ENCODE peak calls at places on chromosomes 12 and 14, in ten cellular contexts. P is OCI-LY7; K is AML-193; F is naive thymus-derived CD8-positive, alpha-beta T cell; B is stimulated activated CD4-positive, alpha-beta T cell treated with anti-CD3 and anti-CD28 coated beads, Interleukin-4, amount 100 ng/mL, for 48 hours; G is CD4-positive, CD25-positive, alpha-beta regulatory T cell; X is left lobe of liver; M is retinal pigment epithelial cell; Q is amniotic stem cell; R is GM03348. U is an unnamed sample.

GRCh38 chr14:34461334-34462131 is 507 bp downstream of the SPTSSA start:
- DNase-seq in K (peak), G (peak), Q (no peak), M (no peak), P (peak), R (peak), X (peak), B (peak), F (peak), U (peak)

GRCh38 chr12:121326996-121327674 is 25.1 kb downstream of the ANAPC5 start:
- DNase-seq in B (no peak), R (no peak), F (no peak), X (no peak), K (no peak), P (no peak), G (no peak), M (no peak), Q (no peak), U (no peak)

GRCh38 chr12:8847435-8847834 is 25.0 kb downstream of the A2ML1 start:
- DNase-seq in G (no peak), B (no peak), M (no peak), Q (no peak), R (peak), P (no peak), X (no peak), K (no peak), F (no peak), U (no peak)

GRCh38 chr12:104975621-104976343 is 10.3 kb upstream of the NOPCHAP1 start:
- DNase-seq in Q (peak), M (no peak), X (no peak), P (no peak), R (peak), F (no peak), G (no peak), B (no peak), K (no peak), U (no peak)

GRCh38 chr12:32477714-32478113 is 78.4 kb downstream of the FGD4 start:
- DNase-seq in X (no peak), P (peak), M (no peak), B (no peak), G (no peak), K (no peak), R (no peak), F (no peak), Q (no peak), U (no peak)

GRCh38 chr14:63632932-63633514 is 8.6 kb downstream of the WDR89 start:
- DNase-seq in F (peak), K (peak), M (no peak), B (no peak), P (peak), R (peak), G (peak), Q (no peak), X (no peak), U (no peak)

GRCh38 chr12:83573676-83574075 is 887.0 kb downstream of the TMTC2 start:
- DNase-seq in G (no peak), P (no peak), B (no peak), F (no peak), M (peak), R (peak), K (no peak), Q (no peak), X (no peak), U (no peak)

GRCh38 chr12:131129839-131130238 is 176.1 kb downstream of the ADGRD1 start:
- DNase-seq in R (no peak), M (no peak), Q (no peak), P (no peak), B (no peak), G (no peak), X (peak), K (no peak), F (no peak), U (peak)

GRCh38 chr14:62436256-62436655 is 609.0 kb downstream of the KCNH5 start:
- DNase-seq in F (no peak), R (no peak), B (no peak), P (no peak), Q (no peak), M (no peak), X (no peak), K (no peak), G (no peak), U (no peak)

GRCh38 chr14:85564841-85565527 is 35.0 kb downstream of the FLRT2 start:
- DNase-seq in R (no peak), X (no peak), G (no peak), K (no peak), Q (no peak), P (no peak), M (no peak), B (no peak), F (no peak), U (no peak)

GRCh38 chr12:113005759-113006158 is 27.4 kb downstream of the OAS2 start:
- DNase-seq in X (no peak), B (no peak), K (no peak), R (no peak), P (peak), Q (no peak), G (no peak), M (no peak), F (no peak), U (peak)

GRCh38 chr12:65335021-65335714 is 56.7 kb downstream of the MSRB3 start:
- DNase-seq in B (no peak), P (no peak), X (peak), K (peak), G (no peak), Q (peak), M (peak), R (peak), F (no peak), U (peak)

GRCh38 chr12:22858849-22859569 is 234.0 kb downstream of the ETNK1 start:
- DNase-seq in K (no peak), F (no peak), P (no peak), B (no peak), G (no peak), M (no peak), Q (no peak), R (peak), X (no peak), U (no peak)

GRCh38 chr12:18907154-18907553 is 169.2 kb downstream of the CAPZA3 start:
- DNase-seq in G (no peak), R (no peak), K (no peak), P (no peak), Q (no peak), X (no peak), B (no peak), M (no peak), F (no peak), U (no peak)

GRCh38 chr14:58919262-58919661 is 269.2 kb upstream of the DAAM1 start:
- DNase-seq in X (no peak), B (no peak), K (no peak), F (no peak), Q (no peak), P (no peak), G (no peak), M (no peak), R (no peak), U (no peak)

GRCh38 chr14:103518416-103519042 is 4.1 kb downstream of the CKB start:
- DNase-seq in P (peak), M (no peak), R (peak), B (peak), X (peak), K (peak), F (peak), G (peak), Q (no peak), U (peak)

GRCh38 chr14:101719045-101719645 is 42.4 kb upstream of the PPP2R5C start:
- DNase-seq in X (peak), F (no peak), R (no peak), Q (no peak), M (no peak), G (no peak), B (no peak), K (no peak), P (no peak), U (no peak)

GRCh38 chr14:67589212-67589770 is 10.8 kb downstream of the PIGH start:
- DNase-seq in X (no peak), G (no peak), Q (no peak), R (no peak), P (no peak), K (no peak), F (no peak), M (no peak), B (no peak), U (no peak)